ENCODE peak calls at places on chromosomes 3 and 15, in ten cellular contexts. One of them, this sample, is unnamed.

GRCh38 chr3:10467904-10468610 is 37.3 kb downstream of the ATP2B2 start:
- DNase-seq in heart right ventricle: no peak
- DNase-seq in astrocyte: no peak
- DNase-seq in CD8-positive, alpha-beta memory T cell: no peak
- DNase-seq in cardiac muscle cell: no peak
- DNase-seq in pancreas: no peak
- DNase-seq in mesendoderm: no peak
- DNase-seq in brain microvascular endothelial cell: no peak
- DNase-seq in CD8-positive, alpha-beta T cell: no peak
- DNase-seq in tibial artery: no peak
- DNase-seq in this sample: no peak

GRCh38 chr15:87209891-87210649 is 1046.5 kb downstream of the NTRK3 start:
- DNase-seq in heart right ventricle: no peak
- DNase-seq in astrocyte: no peak
- DNase-seq in CD8-positive, alpha-beta memory T cell: no peak
- DNase-seq in cardiac muscle cell: no peak
- DNase-seq in pancreas: no peak
- DNase-seq in mesendoderm: no peak
- DNase-seq in brain microvascular endothelial cell: no peak
- DNase-seq in CD8-positive, alpha-beta T cell: no peak
- DNase-seq in tibial artery: no peak
- DNase-seq in this sample: no peak

GRCh38 chr15:96947830-96948229 is 617.3 kb downstream of the NR2F2 start:
- DNase-seq in heart right ventricle: no peak
- DNase-seq in astrocyte: no peak
- DNase-seq in CD8-positive, alpha-beta memory T cell: no peak
- DNase-seq in cardiac muscle cell: peak; percentile 77
- DNase-seq in pancreas: no peak
- DNase-seq in mesendoderm: peak; percentile 74
- DNase-seq in brain microvascular endothelial cell: peak; percentile 4
- DNase-seq in CD8-positive, alpha-beta T cell: no peak
- DNase-seq in tibial artery: no peak
- DNase-seq in this sample: no peak

GRCh38 chr15:62390793-62391543 is 225.9 kb upstream of the C2CD4B start:
- DNase-seq in heart right ventricle: peak; percentile 48
- DNase-seq in astrocyte: peak; percentile 45
- DNase-seq in CD8-positive, alpha-beta memory T cell: no peak
- DNase-seq in cardiac muscle cell: peak; percentile 70
- DNase-seq in pancreas: peak; percentile 17
- DNase-seq in mesendoderm: peak; percentile 67
- DNase-seq in brain microvascular endothelial cell: peak; percentile 31
- DNase-seq in CD8-positive, alpha-beta T cell: peak; percentile 17
- DNase-seq in tibial artery: peak; percentile 74
- DNase-seq in this sample: no peak

GRCh38 chr3:108301695-108302404 is 5.5 kb downstream of the HHLA2 start:
- DNase-seq in heart right ventricle: no peak
- DNase-seq in astrocyte: no peak
- DNase-seq in CD8-positive, alpha-beta memory T cell: no peak
- DNase-seq in cardiac muscle cell: no peak
- DNase-seq in pancreas: no peak
- DNase-seq in mesendoderm: no peak
- DNase-seq in brain microvascular endothelial cell: no peak
- DNase-seq in CD8-positive, alpha-beta T cell: no peak
- DNase-seq in tibial artery: no peak
- DNase-seq in this sample: no peak

GRCh38 chr3:117011687-117012250 is 302.2 kb downstream of the TUSC7 start:
- DNase-seq in heart right ventricle: no peak
- DNase-seq in astrocyte: no peak
- DNase-seq in CD8-positive, alpha-beta memory T cell: no peak
- DNase-seq in cardiac muscle cell: no peak
- DNase-seq in pancreas: no peak
- DNase-seq in mesendoderm: no peak
- DNase-seq in brain microvascular endothelial cell: no peak
- DNase-seq in CD8-positive, alpha-beta T cell: no peak
- DNase-seq in tibial artery: no peak
- DNase-seq in this sample: no peak

GRCh38 chr3:32297366-32297765 is 58.9 kb downstream of the CMTM8 start:
- DNase-seq in heart right ventricle: no peak
- DNase-seq in astrocyte: no peak
- DNase-seq in CD8-positive, alpha-beta memory T cell: peak; percentile 8
- DNase-seq in cardiac muscle cell: no peak
- DNase-seq in pancreas: no peak
- DNase-seq in mesendoderm: no peak
- DNase-seq in brain microvascular endothelial cell: no peak
- DNase-seq in CD8-positive, alpha-beta T cell: peak; percentile 56
- DNase-seq in tibial artery: no peak
- DNase-seq in this sample: peak; percentile 25

GRCh38 chr15:44593042-44593736 is 56.2 kb downstream of the EIF3J start:
- DNase-seq in heart right ventricle: no peak
- DNase-seq in astrocyte: no peak
- DNase-seq in CD8-positive, alpha-beta memory T cell: no peak
- DNase-seq in cardiac muscle cell: no peak
- DNase-seq in pancreas: no peak
- DNase-seq in mesendoderm: no peak
- DNase-seq in brain microvascular endothelial cell: peak; percentile 22
- DNase-seq in CD8-positive, alpha-beta T cell: no peak
- DNase-seq in tibial artery: no peak
- DNase-seq in this sample: peak; percentile 13

GRCh38 chr3:151214459-151214858 is 11.4 kb upstream of the GPR171 start:
- DNase-seq in heart right ventricle: no peak
- DNase-seq in astrocyte: no peak
- DNase-seq in CD8-positive, alpha-beta memory T cell: no peak
- DNase-seq in cardiac muscle cell: no peak
- DNase-seq in pancreas: no peak
- DNase-seq in mesendoderm: peak; percentile 60
- DNase-seq in brain microvascular endothelial cell: no peak
- DNase-seq in CD8-positive, alpha-beta T cell: no peak
- DNase-seq in tibial artery: no peak
- DNase-seq in this sample: no peak

GRCh38 chr3:85912981-85913380 is 954.2 kb downstream of the CADM2 start:
- DNase-seq in heart right ventricle: no peak
- DNase-seq in astrocyte: peak; percentile 65
- DNase-seq in CD8-positive, alpha-beta memory T cell: no peak
- DNase-seq in cardiac muscle cell: no peak
- DNase-seq in pancreas: no peak
- DNase-seq in mesendoderm: no peak
- DNase-seq in brain microvascular endothelial cell: no peak
- DNase-seq in CD8-positive, alpha-beta T cell: no peak
- DNase-seq in tibial artery: no peak
- DNase-seq in this sample: no peak

GRCh38 chr15:69979269-69979668 is 118.4 kb downstream of the TLE3 start:
- DNase-seq in heart right ventricle: no peak
- DNase-seq in astrocyte: no peak
- DNase-seq in CD8-positive, alpha-beta memory T cell: no peak
- DNase-seq in cardiac muscle cell: peak; percentile 7
- DNase-seq in pancreas: no peak
- DNase-seq in mesendoderm: peak; percentile 49
- DNase-seq in brain microvascular endothelial cell: peak; percentile 30
- DNase-seq in CD8-positive, alpha-beta T cell: no peak
- DNase-seq in tibial artery: no peak
- DNase-seq in this sample: no peak

DNA sequence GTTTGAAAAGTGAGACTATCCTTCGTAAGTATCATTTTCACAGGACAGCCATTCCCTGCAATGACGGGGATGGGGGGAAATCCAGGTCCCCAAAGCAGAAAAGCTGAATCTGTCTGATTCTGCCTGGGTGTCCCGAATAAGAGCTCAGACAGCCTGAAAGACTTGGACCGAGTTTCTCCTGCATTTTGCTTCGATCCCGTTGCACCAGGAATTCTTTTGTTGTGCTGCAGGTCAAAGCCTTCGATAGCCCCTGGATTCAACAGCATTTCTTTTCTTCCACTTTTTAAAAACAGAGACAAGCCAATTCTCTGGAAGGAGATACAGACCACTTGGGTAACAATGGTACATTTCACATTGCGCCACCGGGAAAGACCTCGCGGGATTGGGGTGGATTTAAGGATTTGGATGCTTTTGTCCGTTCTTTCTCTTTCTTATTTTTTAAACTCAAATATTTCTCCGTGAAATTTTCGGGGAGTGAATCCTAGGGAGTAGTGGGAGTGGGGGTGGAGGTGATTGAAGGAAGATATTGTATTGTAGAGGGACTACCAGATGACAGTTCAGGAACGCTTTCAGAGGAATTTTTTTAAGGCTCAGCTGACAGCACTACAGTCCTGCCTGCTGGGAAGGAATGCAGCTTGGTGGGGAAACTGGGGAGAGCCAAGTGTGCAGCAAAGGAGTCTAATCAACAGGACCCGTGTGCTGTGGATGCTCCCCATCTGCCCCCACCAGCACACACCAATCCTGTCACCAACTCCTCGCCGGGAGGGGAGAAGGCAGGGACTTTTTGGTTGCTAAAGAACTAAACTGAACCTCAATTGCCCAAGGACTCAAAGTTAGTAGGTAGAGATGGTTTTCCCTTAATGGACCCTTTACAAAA is 2.6 kb downstream of the SLITRK3 start:
- DNase-seq in heart right ventricle: no peak
- DNase-seq in astrocyte: no peak
- DNase-seq in CD8-positive, alpha-beta memory T cell: no peak
- DNase-seq in cardiac muscle cell: peak; percentile 50
- DNase-seq in pancreas: no peak
- DNase-seq in mesendoderm: peak; percentile 61
- DNase-seq in brain microvascular endothelial cell: no peak
- DNase-seq in CD8-positive, alpha-beta T cell: no peak
- DNase-seq in tibial artery: no peak
- DNase-seq in this sample: no peak
- H3K4me3 ChIP-seq in heart right ventricle: no peak overlapping the region
- H3K4me3 ChIP-seq in astrocyte: peak overlapping the region; percentile 45
- H3K4me3 ChIP-seq in CD8-positive, alpha-beta memory T cell: no peak overlapping the region
- H3K4me3 ChIP-seq in cardiac muscle cell: peak overlapping the region; percentile 52
- H3K4me3 ChIP-seq in pancreas: no peak overlapping the region
- H3K4me3 ChIP-seq in mesendoderm: no peak overlapping the region
- H3K4me3 ChIP-seq in brain microvascular endothelial cell: peak overlapping the region; percentile 37
- H3K4me3 ChIP-seq in CD8-positive, alpha-beta T cell: no peak overlapping the region
- H3K4me3 ChIP-seq in tibial artery: no peak overlapping the region
- H3K4me3 ChIP-seq in this sample: no peak overlapping the region

DNA sequence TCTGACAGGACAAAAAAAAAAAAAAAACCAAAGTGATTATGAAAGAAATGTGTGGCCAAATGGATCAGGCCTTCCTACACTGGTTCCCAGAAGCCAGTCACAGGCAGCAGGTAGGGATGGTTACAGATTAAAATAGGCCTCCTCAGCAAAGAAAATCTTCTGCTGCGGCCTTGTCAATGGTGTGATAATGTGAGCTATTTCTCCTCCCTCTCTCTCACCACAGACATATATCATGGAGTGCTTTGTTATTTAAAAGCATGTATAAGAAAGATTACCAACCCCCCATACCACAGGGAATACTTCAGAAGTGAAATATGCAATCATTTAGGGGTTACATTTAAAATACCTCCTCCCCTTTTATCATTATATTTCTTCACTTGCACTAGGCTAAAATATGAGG is 32.2 kb upstream of the LRTM1 start:
- DNase-seq in heart right ventricle: no peak
- DNase-seq in astrocyte: peak; percentile 83
- DNase-seq in CD8-positive, alpha-beta memory T cell: no peak
- DNase-seq in cardiac muscle cell: no peak
- DNase-seq in pancreas: no peak
- DNase-seq in mesendoderm: peak; percentile 25
- DNase-seq in brain microvascular endothelial cell: no peak
- DNase-seq in CD8-positive, alpha-beta T cell: no peak
- DNase-seq in tibial artery: no peak
- DNase-seq in this sample: no peak
- H3K4me3 ChIP-seq in heart right ventricle: no peak overlapping the region
- H3K4me3 ChIP-seq in astrocyte: no peak overlapping the region
- H3K4me3 ChIP-seq in CD8-positive, alpha-beta memory T cell: no peak overlapping the region
- H3K4me3 ChIP-seq in cardiac muscle cell: no peak overlapping the region
- H3K4me3 ChIP-seq in pancreas: no peak overlapping the region
- H3K4me3 ChIP-seq in mesendoderm: no peak overlapping the region
- H3K4me3 ChIP-seq in brain microvascular endothelial cell: no peak overlapping the region
- H3K4me3 ChIP-seq in CD8-positive, alpha-beta T cell: no peak overlapping the region
- H3K4me3 ChIP-seq in tibial artery: no peak overlapping the region
- H3K4me3 ChIP-seq in this sample: no peak overlapping the region

DNA sequence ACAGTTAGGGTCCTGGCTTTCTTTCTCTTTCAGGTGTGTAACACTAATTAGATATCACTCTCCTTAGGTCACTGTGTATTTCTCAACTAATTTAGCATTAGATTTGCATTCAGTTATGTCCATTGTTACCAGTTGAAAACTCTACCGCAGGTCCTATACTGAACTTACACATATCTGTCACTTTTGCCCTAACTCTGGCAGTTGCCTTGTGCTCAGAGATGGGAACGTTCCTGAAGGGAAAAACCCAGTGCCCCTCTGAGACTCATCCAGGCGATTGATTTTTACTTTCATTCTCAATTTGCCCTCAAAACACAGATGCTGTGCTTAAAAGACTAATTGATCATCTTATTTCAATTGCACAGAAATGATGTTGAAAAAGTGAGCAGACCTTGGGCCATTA is 249.1 kb downstream of the ALCAM start:
- DNase-seq in heart right ventricle: no peak
- DNase-seq in astrocyte: no peak
- DNase-seq in CD8-positive, alpha-beta memory T cell: no peak
- DNase-seq in cardiac muscle cell: no peak
- DNase-seq in pancreas: no peak
- DNase-seq in mesendoderm: no peak
- DNase-seq in brain microvascular endothelial cell: no peak
- DNase-seq in CD8-positive, alpha-beta T cell: no peak
- DNase-seq in tibial artery: no peak
- DNase-seq in this sample: no peak
- H3K4me3 ChIP-seq in heart right ventricle: no peak overlapping the region
- H3K4me3 ChIP-seq in astrocyte: no peak overlapping the region
- H3K4me3 ChIP-seq in CD8-positive, alpha-beta memory T cell: no peak overlapping the region
- H3K4me3 ChIP-seq in cardiac muscle cell: no peak overlapping the region
- H3K4me3 ChIP-seq in pancreas: no peak overlapping the region
- H3K4me3 ChIP-seq in mesendoderm: no peak overlapping the region
- H3K4me3 ChIP-seq in brain microvascular endothelial cell: no peak overlapping the region
- H3K4me3 ChIP-seq in CD8-positive, alpha-beta T cell: no peak overlapping the region
- H3K4me3 ChIP-seq in tibial artery: no peak overlapping the region
- H3K4me3 ChIP-seq in this sample: no peak overlapping the region

GRCh38 chr3:129601713-129602112 is 4.8 kb downstream of the PLXND1 start:
- DNase-seq in heart right ventricle: no peak
- DNase-seq in astrocyte: no peak
- DNase-seq in CD8-positive, alpha-beta memory T cell: no peak
- DNase-seq in cardiac muscle cell: no peak
- DNase-seq in pancreas: no peak
- DNase-seq in mesendoderm: no peak
- DNase-seq in brain microvascular endothelial cell: no peak
- DNase-seq in CD8-positive, alpha-beta T cell: no peak
- DNase-seq in tibial artery: peak; percentile 82
- DNase-seq in this sample: no peak

GRCh38 chr3:129602309-129602708 is 4.2 kb downstream of the PLXND1 start:
- DNase-seq in heart right ventricle: no peak
- DNase-seq in astrocyte: no peak
- DNase-seq in CD8-positive, alpha-beta memory T cell: no peak
- DNase-seq in cardiac muscle cell: no peak
- DNase-seq in pancreas: no peak
- DNase-seq in mesendoderm: peak; percentile 75
- DNase-seq in brain microvascular endothelial cell: no peak
- DNase-seq in CD8-positive, alpha-beta T cell: no peak
- DNase-seq in tibial artery: no peak
- DNase-seq in this sample: no peak

GRCh38 chr3:129604223-129604941 is 2.1 kb downstream of the PLXND1 start:
- DNase-seq in heart right ventricle: no peak
- DNase-seq in astrocyte: no peak
- DNase-seq in CD8-positive, alpha-beta memory T cell: no peak
- DNase-seq in cardiac muscle cell: no peak
- DNase-seq in pancreas: no peak
- DNase-seq in mesendoderm: no peak
- DNase-seq in brain microvascular endothelial cell: no peak
- DNase-seq in CD8-positive, alpha-beta T cell: no peak
- DNase-seq in tibial artery: no peak
- DNase-seq in this sample: no peak

GRCh38 chr3:129603561-129603942 is 2.9 kb downstream of the PLXND1 start:
- DNase-seq in heart right ventricle: no peak
- DNase-seq in astrocyte: no peak
- DNase-seq in CD8-positive, alpha-beta memory T cell: no peak
- DNase-seq in cardiac muscle cell: no peak
- DNase-seq in pancreas: no peak
- DNase-seq in mesendoderm: no peak
- DNase-seq in brain microvascular endothelial cell: no peak
- DNase-seq in CD8-positive, alpha-beta T cell: no peak
- DNase-seq in tibial artery: peak; percentile 77
- DNase-seq in this sample: no peak

GRCh38 chr3:129602730-129603560 is 3.5 kb downstream of the PLXND1 start:
- DNase-seq in heart right ventricle: peak; percentile 79
- DNase-seq in astrocyte: peak; percentile 92
- DNase-seq in CD8-positive, alpha-beta memory T cell: no peak
- DNase-seq in cardiac muscle cell: peak; percentile 67
- DNase-seq in pancreas: peak; percentile 77
- DNase-seq in mesendoderm: peak; percentile 88
- DNase-seq in brain microvascular endothelial cell: peak; percentile 93
- DNase-seq in CD8-positive, alpha-beta T cell: no peak
- DNase-seq in tibial artery: peak; percentile 96
- DNase-seq in this sample: no peak
- H3K4me3 ChIP-seq in heart right ventricle: peak overlapping the region; percentile 66
- H3K4me3 ChIP-seq in astrocyte: peak overlapping the region; percentile 67
- H3K4me3 ChIP-seq in CD8-positive, alpha-beta memory T cell: no peak overlapping the region
- H3K4me3 ChIP-seq in cardiac muscle cell: no peak overlapping the region
- H3K4me3 ChIP-seq in pancreas: no peak overlapping the region
- H3K4me3 ChIP-seq in mesendoderm: no peak overlapping the region
- H3K4me3 ChIP-seq in brain microvascular endothelial cell: peak overlapping the region; percentile 88
- H3K4me3 ChIP-seq in CD8-positive, alpha-beta T cell: no peak overlapping the region
- H3K4me3 ChIP-seq in tibial artery: peak overlapping the region; percentile 84
- H3K4me3 ChIP-seq in this sample: no peak overlapping the region